ENCODE peak calls at places on chromosomes 13 and 19, in four cellular contexts. One of them, this sample, is unnamed. For H3K4me1 and H3K9me3, the result is how much of the 10 kb centered on the place peaks cover.

GRCh38 chr13:39587939-39588338 is 15.1 kb downstream of the LHFPL6 start:
- ATAC-seq in HepG2: no peak
- ATAC-seq in right cardiac atrium: peak
- ATAC-seq in GM12878: no peak
- ATAC-seq in this sample: no peak

GRCh38 chr19:46000497-46001246 is 5.4 kb downstream of the CCDC61 start:
- ATAC-seq in HepG2: no peak
- ATAC-seq in right cardiac atrium: peak
- ATAC-seq in GM12878: peak
- ATAC-seq in this sample: peak

GRCh38 chr19:56223481-56223880 is 21.4 kb downstream of the ZSCAN5C start:
- ATAC-seq in HepG2: no peak
- ATAC-seq in right cardiac atrium: no peak
- ATAC-seq in GM12878: no peak
- ATAC-seq in this sample: no peak

GRCh38 chr19:55304279-55304978 is 20.6 kb downstream of the BRSK1 start:
- ATAC-seq in HepG2: peak
- ATAC-seq in right cardiac atrium: peak
- ATAC-seq in GM12878: peak
- ATAC-seq in this sample: no peak

GRCh38 chr19:45419396-45419795 is 4.3 kb downstream of the ERCC1 start:
- ATAC-seq in HepG2: no peak
- ATAC-seq in right cardiac atrium: no peak
- ATAC-seq in GM12878: peak
- ATAC-seq in this sample: no peak

GRCh38 chr19:36573948-36574726 is 1.0 kb upstream of the ZNF529 start:
- ATAC-seq in HepG2: peak
- ATAC-seq in right cardiac atrium: peak
- ATAC-seq in GM12878: peak
- ATAC-seq in this sample: no peak

GRCh38 chr13:28590450-28590849 is 68.5 kb upstream of the POMP start:
- ATAC-seq in HepG2: no peak
- ATAC-seq in right cardiac atrium: no peak
- ATAC-seq in GM12878: no peak
- ATAC-seq in this sample: no peak

GRCh38 chr19:47419037-47419783 is at the start of gene MEIS3:
- ATAC-seq in HepG2: no peak
- ATAC-seq in right cardiac atrium: peak
- ATAC-seq in GM12878: no peak
- ATAC-seq in this sample: peak

GRCh38 chr13:60435762-60436374 is 38.8 kb downstream of the TDRD3 start:
- ATAC-seq in HepG2: no peak
- ATAC-seq in right cardiac atrium: no peak
- ATAC-seq in GM12878: peak
- ATAC-seq in this sample: no peak

GRCh38 chr19:55232986-55233385 is 4.4 kb upstream of the TMEM86B start:
- ATAC-seq in HepG2: no peak
- ATAC-seq in right cardiac atrium: no peak
- ATAC-seq in GM12878: no peak
- ATAC-seq in this sample: no peak

GRCh38 chr19:36688058-36688457 is 646 bp downstream of the ZNF567 start:
- ATAC-seq in HepG2: no peak
- ATAC-seq in right cardiac atrium: no peak
- ATAC-seq in GM12878: no peak
- ATAC-seq in this sample: no peak

GRCh38 chr19:44875666-44876418 is 15.2 kb upstream of the TOMM40 start:
- ATAC-seq in HepG2: no peak
- ATAC-seq in right cardiac atrium: no peak
- ATAC-seq in GM12878: no peak
- ATAC-seq in this sample: no peak

GRCh38 chr13:98889419-98890079 is 88.3 kb downstream of the DOCK9 start:
- ATAC-seq in HepG2: no peak
- ATAC-seq in right cardiac atrium: peak
- ATAC-seq in GM12878: no peak
- ATAC-seq in this sample: no peak

GRCh38 chr19:16737909-16738308 is 18.3 kb downstream of the NWD1 start:
- ATAC-seq in HepG2: no peak
- ATAC-seq in right cardiac atrium: no peak
- ATAC-seq in GM12878: no peak
- ATAC-seq in this sample: no peak

GRCh38 chr13:106139407-106139806 is 396.1 kb downstream of the EFNB2 start:
- ATAC-seq in HepG2: no peak
- ATAC-seq in right cardiac atrium: no peak
- ATAC-seq in GM12878: no peak
- ATAC-seq in this sample: no peak

GRCh38 chr13:91813255-91813654 is 414.8 kb downstream of the GPC5 start:
- ATAC-seq in HepG2: no peak
- ATAC-seq in right cardiac atrium: no peak
- ATAC-seq in GM12878: no peak
- ATAC-seq in this sample: no peak

GRCh38 chr13:113666324-113666660 is 727 bp upstream of the GRK1 start:
- ATAC-seq in HepG2: no peak
- ATAC-seq in right cardiac atrium: no peak
- ATAC-seq in GM12878: no peak
- ATAC-seq in this sample: no peak

GRCh38 chr13:106513025-106513424 is 22.4 kb downstream of the EFNB2 start:
- ATAC-seq in HepG2: no peak
- ATAC-seq in right cardiac atrium: no peak
- ATAC-seq in GM12878: peak
- ATAC-seq in this sample: no peak

GRCh38 chr19:16200038-16200775 is 2.5 kb downstream of the AP1M1 start:
- ATAC-seq in HepG2: peak
- ATAC-seq in right cardiac atrium: peak
- ATAC-seq in GM12878: no peak
- ATAC-seq in this sample: peak

GRCh38 chr13:108352599-108352998 is 83.1 kb downstream of the TNFSF13B start:
- ATAC-seq in HepG2: no peak
- ATAC-seq in right cardiac atrium: peak
- ATAC-seq in GM12878: no peak
- ATAC-seq in this sample: peak

GRCh38 chr19:13953021-13953531 is 767 bp downstream of the DCAF15 start:
- ATAC-seq in HepG2: peak
- ATAC-seq in right cardiac atrium: peak
- ATAC-seq in GM12878: no peak
- ATAC-seq in this sample: no peak

GRCh38 chr19:38046254-38047047 is 139.4 kb downstream of the SIPA1L3 start:
- ATAC-seq in HepG2: no peak
- ATAC-seq in right cardiac atrium: no peak
- ATAC-seq in GM12878: peak
- ATAC-seq in this sample: no peak

GRCh38 chr13:29594310-29594709 is 1.2 kb downstream of the SLC7A1 start:
- ATAC-seq in HepG2: peak
- ATAC-seq in right cardiac atrium: peak
- ATAC-seq in GM12878: peak
- ATAC-seq in this sample: peak

GRCh38 chr13:29589234-29589633 is 6.3 kb downstream of the SLC7A1 start:
- ATAC-seq in HepG2: no peak
- ATAC-seq in right cardiac atrium: peak
- ATAC-seq in GM12878: no peak
- ATAC-seq in this sample: peak

GRCh38 chr13:29593605-29594297 is 1.7 kb downstream of the SLC7A1 start:
- ATAC-seq in HepG2: no peak
- ATAC-seq in right cardiac atrium: no peak
- ATAC-seq in GM12878: no peak
- ATAC-seq in this sample: no peak

GRCh38 chr13:29589967-29590366 is 5.5 kb downstream of the SLC7A1 start:
- ATAC-seq in HepG2: peak
- ATAC-seq in right cardiac atrium: no peak
- ATAC-seq in GM12878: no peak
- ATAC-seq in this sample: no peak

DNA sequence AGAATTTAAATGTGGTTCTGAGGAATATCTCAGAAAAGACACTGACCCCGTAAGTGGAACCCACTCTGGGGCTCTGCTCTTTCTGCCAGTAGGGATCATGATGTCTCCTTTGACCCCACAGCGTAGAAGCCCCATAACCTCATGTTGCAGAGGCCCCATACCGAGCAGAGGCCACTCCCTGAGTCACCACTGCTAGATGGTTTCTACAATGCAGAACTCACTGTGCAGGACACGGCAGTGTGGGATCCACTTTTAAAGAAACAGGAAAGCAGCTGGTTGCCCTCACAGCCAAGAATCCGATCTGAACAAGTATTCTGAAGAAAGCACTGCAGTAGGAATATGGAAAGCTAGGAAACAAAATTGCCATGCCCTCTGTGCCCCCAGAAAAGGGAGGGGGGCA is 4.2 kb downstream of the SLC7A1 start:
- ATAC-seq in HepG2: no peak
- ATAC-seq in right cardiac atrium: no peak
- ATAC-seq in GM12878: no peak
- ATAC-seq in this sample: no peak
- H3K4me1 ChIP-seq in HepG2: half or more
- H3K4me1 ChIP-seq in right cardiac atrium: under half
- H3K4me1 ChIP-seq in GM12878: under half
- H3K4me1 ChIP-seq in this sample: under half

GRCh38 chr19:40144151-40144550 is 47.1 kb upstream of the MAP3K10 start:
- ATAC-seq in HepG2: no peak
- ATAC-seq in right cardiac atrium: no peak
- ATAC-seq in GM12878: peak
- ATAC-seq in this sample: no peak

GRCh38 chr19:40143612-40144011 is 47.6 kb upstream of the MAP3K10 start:
- ATAC-seq in HepG2: no peak
- ATAC-seq in right cardiac atrium: no peak
- ATAC-seq in GM12878: peak
- ATAC-seq in this sample: no peak

GRCh38 chr19:40144947-40145748 is 46.1 kb upstream of the MAP3K10 start:
- ATAC-seq in HepG2: no peak
- ATAC-seq in right cardiac atrium: no peak
- ATAC-seq in GM12878: peak
- ATAC-seq in this sample: no peak

GRCh38 chr19:40139533-40140287 is 49.0 kb upstream of the ZNF780A start:
- ATAC-seq in HepG2: no peak
- ATAC-seq in right cardiac atrium: no peak
- ATAC-seq in GM12878: peak
- ATAC-seq in this sample: no peak

GRCh38 chr19:40141546-40141945 is 49.7 kb upstream of the MAP3K10 start:
- ATAC-seq in HepG2: no peak
- ATAC-seq in right cardiac atrium: no peak
- ATAC-seq in GM12878: no peak
- ATAC-seq in this sample: no peak
- H3K9me3 ChIP-seq in HepG2: under half
- H3K9me3 ChIP-seq in right cardiac atrium: under half
- H3K9me3 ChIP-seq in GM12878: under half
- H3K9me3 ChIP-seq in this sample: under half

DNA sequence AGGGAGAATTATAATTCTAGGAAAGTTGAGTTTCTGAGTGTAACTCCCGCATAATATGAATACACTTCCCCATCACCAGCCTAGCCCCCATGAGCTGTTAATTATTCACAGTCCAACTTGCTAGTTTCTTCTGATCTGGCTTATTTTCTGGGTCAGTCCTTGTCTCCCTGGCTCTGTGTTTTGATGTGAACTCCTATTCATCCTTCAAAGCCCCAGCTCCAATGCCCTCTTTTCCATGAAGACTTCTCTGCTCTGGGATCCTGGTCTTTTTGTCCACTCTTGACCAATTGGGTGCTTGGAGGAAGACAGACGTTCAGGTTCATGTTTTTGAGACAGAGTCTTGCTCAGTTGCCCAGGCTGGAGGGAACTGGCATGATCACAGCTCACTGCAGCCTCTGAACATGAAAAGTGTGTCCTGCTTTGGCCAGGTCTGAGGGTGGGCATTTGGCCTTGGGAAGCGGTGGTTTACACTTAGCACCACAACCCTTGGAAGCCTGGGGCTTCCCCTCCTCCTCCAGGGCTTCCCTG is 603 bp downstream of the LRG1 start:
- ATAC-seq in HepG2: no peak
- ATAC-seq in right cardiac atrium: no peak
- ATAC-seq in GM12878: no peak
- ATAC-seq in this sample: no peak
- H3K4me1 ChIP-seq in HepG2: half or more
- H3K4me1 ChIP-seq in right cardiac atrium: under half
- H3K4me1 ChIP-seq in GM12878: under half
- H3K4me1 ChIP-seq in this sample: under half

GRCh38 chr19:11783767-11784166 is 14.6 kb upstream of the ZNF491 start:
- ATAC-seq in HepG2: no peak
- ATAC-seq in right cardiac atrium: no peak
- ATAC-seq in GM12878: no peak
- ATAC-seq in this sample: no peak

GRCh38 chr19:11781295-11782057 is 14.7 kb downstream of the ZNF441 start:
- ATAC-seq in HepG2: no peak
- ATAC-seq in right cardiac atrium: no peak
- ATAC-seq in GM12878: no peak
- ATAC-seq in this sample: no peak

GRCh38 chr19:11784356-11784755 is 14.0 kb upstream of the ZNF491 start:
- ATAC-seq in HepG2: no peak
- ATAC-seq in right cardiac atrium: no peak
- ATAC-seq in GM12878: no peak
- ATAC-seq in this sample: no peak

GRCh38 chr19:11780431-11781020 is 13.7 kb downstream of the ZNF441 start:
- ATAC-seq in HepG2: no peak
- ATAC-seq in right cardiac atrium: no peak
- ATAC-seq in GM12878: no peak
- ATAC-seq in this sample: no peak
- H3K9me3 ChIP-seq in HepG2: under half
- H3K9me3 ChIP-seq in right cardiac atrium: under half
- H3K9me3 ChIP-seq in GM12878: half or more
- H3K9me3 ChIP-seq in this sample: under half

DNA sequence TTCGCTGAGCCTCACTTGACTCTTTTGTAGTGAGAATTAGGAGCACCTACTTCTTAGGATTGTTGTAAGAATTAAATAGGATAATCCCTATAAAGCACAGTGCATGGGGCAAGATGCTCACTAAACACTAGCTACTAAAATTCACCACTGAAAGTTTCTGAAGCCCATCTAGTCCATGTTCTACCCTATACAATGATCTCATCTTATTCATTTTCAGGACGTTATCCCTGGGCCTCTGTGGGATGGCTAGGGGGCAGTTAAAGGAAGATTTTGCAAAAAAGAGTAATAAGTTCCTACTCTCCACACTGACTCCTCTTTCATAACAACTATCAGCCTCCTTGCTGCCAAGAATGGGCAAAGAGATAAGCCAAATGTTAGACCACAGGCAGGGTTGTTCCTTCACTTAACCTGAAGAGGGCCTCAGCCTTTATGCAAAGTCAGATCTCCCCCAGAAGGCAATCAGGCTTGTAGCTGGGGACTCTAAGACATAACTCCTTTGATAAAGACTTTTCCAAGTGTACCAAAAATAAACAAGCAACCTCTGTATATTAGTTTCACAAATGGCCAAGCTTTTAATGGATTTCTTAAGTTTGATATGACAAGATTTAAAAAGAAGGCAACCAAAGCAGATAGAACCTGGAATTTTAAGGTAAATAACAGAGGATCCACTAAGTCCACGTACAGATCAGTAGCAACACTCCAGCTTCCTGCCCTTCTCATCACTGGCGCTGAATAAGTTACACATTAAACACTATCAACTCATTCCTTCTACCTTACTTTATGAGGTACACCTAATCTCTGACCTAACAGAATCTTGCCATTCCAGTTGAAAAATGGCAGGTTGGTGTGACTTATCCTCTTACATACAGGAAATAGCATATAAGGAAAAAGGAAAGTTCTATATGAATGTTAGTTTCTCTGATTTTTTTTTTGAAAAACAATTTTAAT is 44.4 kb downstream of the ELF1 start:
- ATAC-seq in HepG2: peak
- ATAC-seq in right cardiac atrium: peak
- ATAC-seq in GM12878: peak
- ATAC-seq in this sample: peak
- H3K4me1 ChIP-seq in HepG2: half or more
- H3K4me1 ChIP-seq in right cardiac atrium: under half
- H3K4me1 ChIP-seq in GM12878: under half
- H3K4me1 ChIP-seq in this sample: under half

GRCh38 chr19:57563547-57563946 is 3.9 kb upstream of the ZNF550 start:
- ATAC-seq in HepG2: no peak
- ATAC-seq in right cardiac atrium: no peak
- ATAC-seq in GM12878: no peak
- ATAC-seq in this sample: no peak
- H3K9me3 ChIP-seq in HepG2: half or more
- H3K9me3 ChIP-seq in right cardiac atrium: under half
- H3K9me3 ChIP-seq in GM12878: under half
- H3K9me3 ChIP-seq in this sample: under half

This sample was measured in gastroesophageal sphincter.